ENCODE peak calls at places on chromosomes 13 and 19, in four cellular contexts. X, M, L and A are unnamed samples.

GRCh38 chr13:58573742-58574141 is 942.2 kb downstream of the PCDH17 start:
- DNase-seq in M (no peak), X (no peak), L (no peak), A (no peak)

GRCh38 chr19:21947775-21948174 is 63.0 kb downstream of the ZNF208 start:
- DNase-seq in X (peak), M (no peak), L (no peak), A (no peak)

GRCh38 chr13:105329359-105329758 is 1206.1 kb downstream of the EFNB2 start:
- DNase-seq in X (no peak), L (no peak), M (no peak), A (no peak)

GRCh38 chr19:54665530-54665929 is 2.7 kb downstream of the LILRB4 start:
- DNase-seq in X (no peak), L (no peak), M (no peak), A (no peak)

GRCh38 chr19:2461751-2462634 is 5.2 kb upstream of the LMNB2 start:
- DNase-seq in X (peak), L (peak), M (peak), A (no peak)

GRCh38 chr13:26983533-26984315 is 187.9 kb downstream of the USP12 start:
- DNase-seq in X (no peak), M (no peak), L (no peak), A (no peak)

GRCh38 chr13:51770681-51771417 is 33.1 kb downstream of the DHRS12 start:
- DNase-seq in X (no peak), L (no peak), M (no peak), A (no peak)

GRCh38 chr13:24982333-24982999 is 113.5 kb upstream of the PABPC3 start:
- DNase-seq in X (no peak), L (no peak), M (peak), A (no peak)

GRCh38 chr13:32115069-32115468 is 83.5 kb downstream of the FRY start:
- DNase-seq in L (no peak), M (no peak), X (no peak), A (no peak)

GRCh38 chr13:24679686-24680085 is 522 bp upstream of the ATP12A start:
- DNase-seq in M (no peak), X (no peak), L (no peak), A (no peak)

GRCh38 chr13:33462109-33462508 is 176.6 kb upstream of the STARD13 start:
- DNase-seq in X (no peak), M (no peak), L (no peak), A (no peak)

GRCh38 chr13:53672005-53672404 is 643.4 kb downstream of the OLFM4 start:
- DNase-seq in L (no peak), M (no peak), X (no peak), A (no peak)

GRCh38 chr19:46849610-46850009 is 1.0 kb downstream of the AP2S1 start:
- DNase-seq in X (no peak), L (no peak), M (no peak), A (no peak)

GRCh38 chr13:92941167-92941566 is 285.4 kb upstream of the GPC6 start:
- DNase-seq in M (no peak), L (no peak), X (no peak), A (no peak)

GRCh38 chr13:110311721-110312668 is 4.9 kb downstream of the COL4A2 start:
- DNase-seq in X (no peak), M (no peak), L (no peak), A (no peak)

GRCh38 chr19:13718733-13719132 is 45.6 kb upstream of the MRI1 start:
- DNase-seq in X (peak), L (no peak), M (peak), A (no peak)
- TF ChIP-seq CTCF in X (peak), L (no peak), M (peak), A (no peak)

DNA sequence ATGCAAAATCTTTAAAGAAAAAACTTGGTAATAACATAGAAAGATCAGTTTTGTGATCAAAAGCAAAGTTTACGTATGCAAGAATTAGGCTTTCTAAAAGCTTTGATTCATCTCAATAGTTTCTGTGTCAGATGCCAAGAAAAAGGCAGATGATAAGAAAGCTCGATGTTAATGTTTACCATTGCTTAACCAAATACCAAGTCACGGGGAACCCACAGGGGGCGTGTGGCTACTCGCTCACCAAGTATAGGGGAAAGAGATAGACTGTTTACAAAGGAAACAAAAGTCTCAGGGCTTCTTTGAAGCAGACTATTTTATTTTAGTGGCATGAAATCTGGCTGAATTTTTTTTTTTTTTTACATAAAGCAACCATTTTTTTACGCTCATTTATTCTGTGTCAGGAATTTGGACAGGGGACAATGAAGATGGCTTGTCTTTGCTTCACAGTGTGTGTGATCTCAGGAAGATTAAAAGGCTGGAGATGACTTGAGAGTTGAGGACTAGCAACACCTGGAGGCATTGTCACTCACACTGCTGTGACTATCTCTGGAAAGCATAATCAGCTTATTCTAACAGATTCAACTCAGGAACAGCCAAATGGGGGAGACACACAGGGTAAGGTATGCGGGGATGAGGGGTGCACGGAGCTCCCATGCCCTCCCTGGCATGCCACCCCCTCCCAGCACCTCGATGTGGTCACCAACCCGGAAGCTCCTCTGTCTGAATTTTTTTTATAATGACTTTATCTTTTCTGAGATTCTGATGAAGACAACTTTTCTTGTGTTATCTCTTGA is 24.9 kb downstream of the RCBTB1 start:
- DNase-seq in L (peak), M (peak), X (peak), A (no peak)
- H3K27ac ChIP-seq in L (peak), M (no peak), X (no peak), A (no peak)

GRCh38 chr19:7731218-7731595 is 703 bp downstream of the CLEC4G start:
- DNase-seq in X (no peak), M (no peak), L (no peak), A (no peak)
- TF ChIP-seq EP300 in X (no peak), M (no peak), L (no peak), A (no peak)

DNA sequence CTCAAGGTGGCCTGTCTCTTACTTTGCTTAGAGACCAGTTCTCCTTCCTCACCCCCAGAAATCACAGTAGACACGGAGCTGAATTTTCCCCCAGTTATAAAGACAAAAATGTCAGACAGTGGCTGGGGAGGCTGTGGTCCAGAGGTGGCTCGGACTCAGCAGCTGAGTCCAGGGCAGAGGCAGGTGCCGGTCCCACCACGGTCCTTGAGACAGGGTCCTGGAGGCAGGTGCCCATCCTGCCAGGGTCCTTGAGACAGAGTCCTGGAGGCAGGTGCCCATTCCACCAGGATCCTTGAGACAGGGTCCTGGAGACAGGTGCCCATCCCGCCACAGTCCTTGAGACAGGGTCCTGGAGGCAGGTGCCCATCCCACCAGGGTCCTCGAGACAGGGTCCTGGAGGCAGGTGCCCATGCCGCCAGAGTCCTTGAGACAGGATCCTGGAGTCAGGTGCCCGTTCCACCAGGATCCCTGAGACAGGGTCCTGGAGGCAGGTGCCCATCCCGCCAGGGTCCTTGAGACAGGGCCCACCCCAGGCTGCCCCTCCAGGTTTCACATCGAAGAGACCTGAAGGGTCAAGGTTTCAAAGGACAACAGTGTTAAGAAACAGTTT is 23.1 kb downstream of the PEPD start:
- DNase-seq in M (no peak), L (no peak), X (no peak), A (no peak)
- TF ChIP-seq CTCF in M (no peak), L (no peak), X (no peak), A (no peak)